ENCODE peak calls at places on chromosomes 5 and 9, in seven cellular contexts. One of them, this sample, is unnamed.

GRCh38 chr5:139638736-139639618 is 9.2 kb upstream of the CXXC5 start:
- DNase-seq in spleen: peak; percentile 77
- DNase-seq in fibroblast of lung: no peak
- DNase-seq in bronchial epithelial cell: no peak
- DNase-seq in Calu3: no peak
- DNase-seq in AG09319: no peak
- DNase-seq in MM.1S: no peak
- DNase-seq in this sample: no peak

GRCh38 chr9:37412431-37413151 is 9.9 kb upstream of the GRHPR start:
- DNase-seq in spleen: no peak
- DNase-seq in fibroblast of lung: no peak
- DNase-seq in bronchial epithelial cell: no peak
- DNase-seq in Calu3: no peak
- DNase-seq in AG09319: peak; percentile 5
- DNase-seq in MM.1S: no peak
- DNase-seq in this sample: no peak

GRCh38 chr9:127578952-127579853 is 32.9 kb upstream of the STXBP1 start:
- DNase-seq in spleen: peak; percentile 90
- DNase-seq in fibroblast of lung: peak; percentile 96
- DNase-seq in bronchial epithelial cell: peak; percentile 96
- DNase-seq in Calu3: peak; percentile 88
- DNase-seq in AG09319: peak; percentile 94
- DNase-seq in MM.1S: no peak
- DNase-seq in this sample: no peak

GRCh38 chr5:151036556-151036955 is 16.2 kb downstream of the GPX3 start:
- DNase-seq in spleen: no peak
- DNase-seq in fibroblast of lung: no peak
- DNase-seq in bronchial epithelial cell: no peak
- DNase-seq in Calu3: no peak
- DNase-seq in AG09319: no peak
- DNase-seq in MM.1S: no peak
- DNase-seq in this sample: no peak

GRCh38 chr9:120040896-120041295 is 539.1 kb downstream of the CDK5RAP2 start:
- DNase-seq in spleen: no peak
- DNase-seq in fibroblast of lung: no peak
- DNase-seq in bronchial epithelial cell: no peak
- DNase-seq in Calu3: no peak
- DNase-seq in AG09319: no peak
- DNase-seq in MM.1S: no peak
- DNase-seq in this sample: no peak

GRCh38 chr5:28809811-28810750 is 1771.7 kb upstream of the CDH9 start:
- DNase-seq in spleen: peak; percentile 70
- DNase-seq in fibroblast of lung: no peak
- DNase-seq in bronchial epithelial cell: no peak
- DNase-seq in Calu3: no peak
- DNase-seq in AG09319: no peak
- DNase-seq in MM.1S: no peak
- DNase-seq in this sample: no peak

GRCh38 chr5:139391570-139392323 is 2.0 kb upstream of the MZB1 start:
- DNase-seq in spleen: no peak
- DNase-seq in fibroblast of lung: peak; percentile 8
- DNase-seq in bronchial epithelial cell: peak; percentile 94
- DNase-seq in Calu3: peak; percentile 35
- DNase-seq in AG09319: no peak
- DNase-seq in MM.1S: peak; percentile 42
- DNase-seq in this sample: no peak

GRCh38 chr9:35431467-35431866 is 58.4 kb upstream of the RUSC2 start:
- DNase-seq in spleen: no peak
- DNase-seq in fibroblast of lung: no peak
- DNase-seq in bronchial epithelial cell: peak; percentile 52
- DNase-seq in Calu3: no peak
- DNase-seq in AG09319: no peak
- DNase-seq in MM.1S: no peak
- DNase-seq in this sample: no peak

GRCh38 chr9:134059661-134060395 is 8.0 kb downstream of the BRD3 start:
- DNase-seq in spleen: peak; percentile 87
- DNase-seq in fibroblast of lung: no peak
- DNase-seq in bronchial epithelial cell: no peak
- DNase-seq in Calu3: no peak
- DNase-seq in AG09319: no peak
- DNase-seq in MM.1S: peak; percentile 90
- DNase-seq in this sample: no peak

GRCh38 chr5:94467560-94468504 is 150.6 kb downstream of the KIAA0825 start:
- DNase-seq in spleen: no peak
- DNase-seq in fibroblast of lung: no peak
- DNase-seq in bronchial epithelial cell: no peak
- DNase-seq in Calu3: no peak
- DNase-seq in AG09319: no peak
- DNase-seq in MM.1S: peak; percentile 7
- DNase-seq in this sample: no peak

GRCh38 chr5:32639943-32640342 is 54.6 kb downstream of the SUB1 start:
- DNase-seq in spleen: no peak
- DNase-seq in fibroblast of lung: no peak
- DNase-seq in bronchial epithelial cell: peak; percentile 95
- DNase-seq in Calu3: no peak
- DNase-seq in AG09319: no peak
- DNase-seq in MM.1S: no peak
- DNase-seq in this sample: peak; percentile 35

GRCh38 chr9:71285191-71285656 is 163.8 kb upstream of the TRPM3 start:
- DNase-seq in spleen: no peak
- DNase-seq in fibroblast of lung: peak; percentile 65
- DNase-seq in bronchial epithelial cell: peak; percentile 67
- DNase-seq in Calu3: peak; percentile 31
- DNase-seq in AG09319: peak; percentile 40
- DNase-seq in MM.1S: peak; percentile 71
- DNase-seq in this sample: peak; percentile 18

GRCh38 chr5:134975078-134975715 is 7.5 kb downstream of the CATSPER3 start:
- DNase-seq in spleen: no peak
- DNase-seq in fibroblast of lung: peak; percentile 47
- DNase-seq in bronchial epithelial cell: peak; percentile 30
- DNase-seq in Calu3: no peak
- DNase-seq in AG09319: no peak
- DNase-seq in MM.1S: no peak
- DNase-seq in this sample: peak; percentile 12

GRCh38 chr9:27763831-27764230 is 190.6 kb upstream of the C9orf72 start:
- DNase-seq in spleen: no peak
- DNase-seq in fibroblast of lung: no peak
- DNase-seq in bronchial epithelial cell: no peak
- DNase-seq in Calu3: no peak
- DNase-seq in AG09319: no peak
- DNase-seq in MM.1S: no peak
- DNase-seq in this sample: no peak

GRCh38 chr5:174198541-174198940 is 153.0 kb downstream of the NSG2 start:
- DNase-seq in spleen: no peak
- DNase-seq in fibroblast of lung: no peak
- DNase-seq in bronchial epithelial cell: no peak
- DNase-seq in Calu3: no peak
- DNase-seq in AG09319: no peak
- DNase-seq in MM.1S: no peak
- DNase-seq in this sample: no peak

GRCh38 chr9:3733039-3733408 is 207.2 kb upstream of the RFX3 start:
- DNase-seq in spleen: no peak
- DNase-seq in fibroblast of lung: no peak
- DNase-seq in bronchial epithelial cell: no peak
- DNase-seq in Calu3: no peak
- DNase-seq in AG09319: no peak
- DNase-seq in MM.1S: no peak
- DNase-seq in this sample: no peak

GRCh38 chr5:92927291-92927778 is 653.7 kb downstream of the NR2F1-AS1 start:
- DNase-seq in spleen: no peak
- DNase-seq in fibroblast of lung: no peak
- DNase-seq in bronchial epithelial cell: peak; percentile 28
- DNase-seq in Calu3: peak; percentile 73
- DNase-seq in AG09319: no peak
- DNase-seq in MM.1S: no peak
- DNase-seq in this sample: peak; percentile 20

GRCh38 chr9:137493163-137494103 is 34.3 kb upstream of the NSMF start:
- DNase-seq in spleen: peak; percentile 68
- DNase-seq in fibroblast of lung: no peak
- DNase-seq in bronchial epithelial cell: no peak
- DNase-seq in Calu3: no peak
- DNase-seq in AG09319: no peak
- DNase-seq in MM.1S: no peak
- DNase-seq in this sample: no peak

GRCh38 chr9:99023831-99024230 is 80.1 kb downstream of the COL15A1 start:
- DNase-seq in spleen: no peak
- DNase-seq in fibroblast of lung: peak; percentile 22
- DNase-seq in bronchial epithelial cell: no peak
- DNase-seq in Calu3: no peak
- DNase-seq in AG09319: no peak
- DNase-seq in MM.1S: no peak
- DNase-seq in this sample: no peak

GRCh38 chr5:89457411-89458329 is 574.7 kb upstream of the MEF2C start:
- DNase-seq in spleen: no peak
- DNase-seq in fibroblast of lung: peak; percentile 78
- DNase-seq in bronchial epithelial cell: peak; percentile 81
- DNase-seq in Calu3: peak; percentile 77
- DNase-seq in AG09319: peak; percentile 27
- DNase-seq in MM.1S: no peak
- DNase-seq in this sample: peak; percentile 35

GRCh38 chr5:56358703-56359428 is 125.7 kb upstream of the ANKRD55 start:
- DNase-seq in spleen: no peak
- DNase-seq in fibroblast of lung: no peak
- DNase-seq in bronchial epithelial cell: peak; percentile 9
- DNase-seq in Calu3: peak; percentile 85
- DNase-seq in AG09319: no peak
- DNase-seq in MM.1S: no peak
- DNase-seq in this sample: peak; percentile 100

GRCh38 chr5:156835905-156836304 is 14.2 kb upstream of the PPP1R2B start:
- DNase-seq in spleen: no peak
- DNase-seq in fibroblast of lung: no peak
- DNase-seq in bronchial epithelial cell: no peak
- DNase-seq in Calu3: peak; percentile 11
- DNase-seq in AG09319: no peak
- DNase-seq in MM.1S: peak; percentile 48
- DNase-seq in this sample: no peak

GRCh38 chr9:88378317-88378716 is 9.9 kb upstream of the SPIN1 start:
- DNase-seq in spleen: no peak
- DNase-seq in fibroblast of lung: peak; percentile 52
- DNase-seq in bronchial epithelial cell: no peak
- DNase-seq in Calu3: no peak
- DNase-seq in AG09319: no peak
- DNase-seq in MM.1S: no peak
- DNase-seq in this sample: no peak
- TF ChIP-seq CTCF in spleen: no peak
- TF ChIP-seq CTCF in fibroblast of lung: peak; percentile 28
- TF ChIP-seq CTCF in bronchial epithelial cell: no peak
- TF ChIP-seq CTCF in Calu3: no peak
- TF ChIP-seq CTCF in AG09319: no peak
- TF ChIP-seq CTCF in MM.1S: no peak
- TF ChIP-seq CTCF in this sample: peak; percentile 33

DNA sequence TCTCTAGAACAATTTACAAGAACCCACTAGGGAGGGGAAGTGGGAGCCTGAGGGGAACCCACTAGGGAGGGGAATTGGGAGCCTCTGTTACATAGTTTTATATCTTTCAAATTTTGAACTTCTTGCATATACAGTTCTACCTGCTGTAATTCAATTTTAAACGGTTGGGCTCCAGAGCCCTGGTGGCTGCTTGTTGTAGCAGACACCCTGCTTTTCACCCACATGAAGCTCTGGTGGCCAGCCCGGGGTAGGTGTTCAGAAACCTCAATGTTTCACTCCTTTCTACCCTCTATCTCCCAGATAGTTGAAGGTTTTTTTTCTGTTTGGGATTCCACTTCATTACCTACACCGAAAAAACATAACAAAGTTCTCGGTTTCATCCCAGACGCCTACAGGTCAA is 124.4 kb downstream of the TMEM174 start:
- DNase-seq in spleen: no peak
- DNase-seq in fibroblast of lung: no peak
- DNase-seq in bronchial epithelial cell: no peak
- DNase-seq in Calu3: no peak
- DNase-seq in AG09319: no peak
- DNase-seq in MM.1S: no peak
- DNase-seq in this sample: no peak
- TF ChIP-seq CTCF in spleen: no peak
- TF ChIP-seq CTCF in fibroblast of lung: no peak
- TF ChIP-seq CTCF in bronchial epithelial cell: no peak
- TF ChIP-seq CTCF in Calu3: no peak
- TF ChIP-seq CTCF in AG09319: no peak
- TF ChIP-seq CTCF in MM.1S: no peak
- TF ChIP-seq CTCF in this sample: no peak

GRCh38 chr9:33236571-33236970 is 3.4 kb upstream of the SPINK4 start:
- DNase-seq in spleen: no peak
- DNase-seq in fibroblast of lung: no peak
- DNase-seq in bronchial epithelial cell: no peak
- DNase-seq in Calu3: no peak
- DNase-seq in AG09319: no peak
- DNase-seq in MM.1S: no peak
- DNase-seq in this sample: no peak

GRCh38 chr9:33230756-33231691 is 8.9 kb upstream of the SPINK4 start:
- DNase-seq in spleen: no peak
- DNase-seq in fibroblast of lung: no peak
- DNase-seq in bronchial epithelial cell: peak; percentile 75
- DNase-seq in Calu3: peak; percentile 23
- DNase-seq in AG09319: no peak
- DNase-seq in MM.1S: peak; percentile 0
- DNase-seq in this sample: no peak

GRCh38 chr9:33233659-33234335 is 6.2 kb upstream of the SPINK4 start:
- DNase-seq in spleen: no peak
- DNase-seq in fibroblast of lung: peak; percentile 96
- DNase-seq in bronchial epithelial cell: peak; percentile 99
- DNase-seq in Calu3: peak; percentile 90
- DNase-seq in AG09319: peak; percentile 74
- DNase-seq in MM.1S: peak; percentile 4
- DNase-seq in this sample: peak; percentile 89

GRCh38 chr9:33232866-33233265 is 7.1 kb upstream of the SPINK4 start:
- DNase-seq in spleen: no peak
- DNase-seq in fibroblast of lung: peak; percentile 17
- DNase-seq in bronchial epithelial cell: peak; percentile 88
- DNase-seq in Calu3: no peak
- DNase-seq in AG09319: no peak
- DNase-seq in MM.1S: peak; percentile 2
- DNase-seq in this sample: no peak

GRCh38 chr9:33234511-33235467 is 5.2 kb upstream of the SPINK4 start:
- DNase-seq in spleen: no peak
- DNase-seq in fibroblast of lung: peak; percentile 28
- DNase-seq in bronchial epithelial cell: peak; percentile 87
- DNase-seq in Calu3: no peak
- DNase-seq in AG09319: no peak
- DNase-seq in MM.1S: no peak
- DNase-seq in this sample: no peak
- TF ChIP-seq CTCF in spleen: no peak
- TF ChIP-seq CTCF in fibroblast of lung: no peak
- TF ChIP-seq CTCF in bronchial epithelial cell: no peak
- TF ChIP-seq CTCF in Calu3: no peak
- TF ChIP-seq CTCF in AG09319: no peak
- TF ChIP-seq CTCF in MM.1S: no peak
- TF ChIP-seq CTCF in this sample: no peak

DNA sequence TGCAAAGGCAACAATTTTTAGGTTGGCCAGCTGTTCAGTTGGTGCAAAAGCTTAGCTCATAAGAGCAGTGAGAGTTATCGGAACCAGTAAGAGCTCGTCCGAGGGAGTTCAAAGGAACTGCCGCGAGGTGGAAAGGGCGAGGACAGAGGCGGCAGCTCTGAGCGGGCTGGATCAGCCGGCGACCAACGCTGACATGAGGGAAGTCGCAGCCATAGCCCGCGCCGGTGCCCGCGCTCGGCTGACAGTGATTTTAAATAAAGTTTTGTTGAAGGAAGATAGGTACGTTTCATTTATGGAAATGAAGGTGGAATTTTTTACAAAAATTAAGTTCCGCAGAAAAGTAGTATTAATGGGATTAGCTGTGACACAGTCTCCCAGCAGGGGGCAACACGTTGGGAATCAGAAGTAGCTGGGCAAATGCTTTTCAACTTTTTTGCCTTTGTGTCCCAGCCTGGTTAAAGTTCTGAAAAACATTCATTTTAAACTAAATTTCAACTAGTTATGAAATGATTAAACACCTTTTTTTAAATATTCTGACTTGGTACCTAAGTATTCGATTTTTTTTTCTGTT is 43.2 kb downstream of the FBXO4 start:
- DNase-seq in spleen: no peak
- DNase-seq in fibroblast of lung: no peak
- DNase-seq in bronchial epithelial cell: no peak
- DNase-seq in Calu3: no peak
- DNase-seq in AG09319: no peak
- DNase-seq in MM.1S: no peak
- DNase-seq in this sample: no peak
- TF ChIP-seq CTCF in spleen: no peak
- TF ChIP-seq CTCF in fibroblast of lung: no peak
- TF ChIP-seq CTCF in bronchial epithelial cell: no peak
- TF ChIP-seq CTCF in Calu3: no peak
- TF ChIP-seq CTCF in AG09319: no peak
- TF ChIP-seq CTCF in MM.1S: peak; percentile 7
- TF ChIP-seq CTCF in this sample: peak; percentile 38